ENCODE peak calls at places on chromosome 9, in seven cellular contexts. One of them, this sample, is unnamed.

GRCh38 chr9:108258640-108259039 is 597.1 kb downstream of the ACTL7B start:
- DNase-seq in AG04450: no peak
- DNase-seq in AG10803: no peak
- DNase-seq in SJSA1: no peak
- DNase-seq in A549: no peak
- DNase-seq in mesenchymal stem cell: no peak
- DNase-seq in uterus: no peak
- DNase-seq in this sample: no peak

GRCh38 chr9:68416891-68417570 is 60.6 kb downstream of the PGM5 start:
- DNase-seq in AG04450: no peak
- DNase-seq in AG10803: peak; percentile 3
- DNase-seq in SJSA1: no peak
- DNase-seq in A549: peak; percentile 14
- DNase-seq in mesenchymal stem cell: no peak
- DNase-seq in uterus: no peak
- DNase-seq in this sample: no peak

GRCh38 chr9:89596937-89597555 is 7.8 kb upstream of the GADD45G start:
- DNase-seq in AG04450: no peak
- DNase-seq in AG10803: no peak
- DNase-seq in SJSA1: no peak
- DNase-seq in A549: no peak
- DNase-seq in mesenchymal stem cell: no peak
- DNase-seq in uterus: no peak
- DNase-seq in this sample: no peak

GRCh38 chr9:7894231-7894630 is 94.7 kb upstream of the DMAC1 start:
- DNase-seq in AG04450: no peak
- DNase-seq in AG10803: no peak
- DNase-seq in SJSA1: no peak
- DNase-seq in A549: no peak
- DNase-seq in mesenchymal stem cell: no peak
- DNase-seq in uterus: no peak
- DNase-seq in this sample: no peak

GRCh38 chr9:21605489-21605931 is 123.4 kb upstream of the IFNE start:
- DNase-seq in AG04450: peak; percentile 42
- DNase-seq in AG10803: peak; percentile 94
- DNase-seq in SJSA1: no peak
- DNase-seq in A549: peak; percentile 89
- DNase-seq in mesenchymal stem cell: peak; percentile 72
- DNase-seq in uterus: no peak
- DNase-seq in this sample: no peak

GRCh38 chr9:127216210-127216887 is 48.2 kb upstream of the GARNL3 start:
- DNase-seq in AG04450: no peak
- DNase-seq in AG10803: no peak
- DNase-seq in SJSA1: no peak
- DNase-seq in A549: no peak
- DNase-seq in mesenchymal stem cell: no peak
- DNase-seq in uterus: no peak
- DNase-seq in this sample: no peak

GRCh38 chr9:7336356-7337075 is 463.1 kb downstream of the DMAC1 start:
- DNase-seq in AG04450: no peak
- DNase-seq in AG10803: no peak
- DNase-seq in SJSA1: no peak
- DNase-seq in A549: peak; percentile 20
- DNase-seq in mesenchymal stem cell: peak; percentile 93
- DNase-seq in uterus: no peak
- DNase-seq in this sample: no peak

GRCh38 chr9:27037499-27037898 is 32.0 kb upstream of the LRRC19 start:
- DNase-seq in AG04450: no peak
- DNase-seq in AG10803: no peak
- DNase-seq in SJSA1: no peak
- DNase-seq in A549: no peak
- DNase-seq in mesenchymal stem cell: no peak
- DNase-seq in uterus: no peak
- DNase-seq in this sample: no peak

GRCh38 chr9:114153761-114154596 is 1.4 kb upstream of the COL27A1 start:
- DNase-seq in AG04450: no peak
- DNase-seq in AG10803: no peak
- DNase-seq in SJSA1: no peak
- DNase-seq in A549: peak; percentile 52
- DNase-seq in mesenchymal stem cell: peak; percentile 35
- DNase-seq in uterus: no peak
- DNase-seq in this sample: no peak

GRCh38 chr9:128706671-128707381 is 4.5 kb downstream of the PKN3 start:
- DNase-seq in AG04450: no peak
- DNase-seq in AG10803: no peak
- DNase-seq in SJSA1: no peak
- DNase-seq in A549: no peak
- DNase-seq in mesenchymal stem cell: no peak
- DNase-seq in uterus: no peak
- DNase-seq in this sample: peak; percentile 75

DNA sequence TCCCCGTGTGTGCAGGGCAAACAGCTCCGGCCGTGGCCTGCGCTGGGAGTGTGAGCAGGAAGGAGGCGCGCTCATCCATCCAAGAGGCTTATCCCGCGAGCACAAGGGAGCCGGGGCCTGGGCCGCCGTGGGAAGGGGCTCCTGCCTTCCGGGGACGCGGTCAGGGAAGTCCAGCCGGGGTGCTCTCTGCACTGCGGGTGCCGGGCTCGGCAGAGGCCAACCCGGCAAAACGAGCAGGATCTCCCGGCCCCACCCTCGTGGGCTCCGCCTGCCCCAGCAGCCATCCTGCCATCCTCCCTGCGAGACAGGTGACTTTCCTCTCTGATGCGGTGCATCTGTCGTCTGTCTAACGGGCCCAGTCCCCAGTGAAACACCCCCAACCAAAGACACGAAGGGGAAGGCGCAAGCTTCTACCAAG is 244.2 kb downstream of the AUH start:
- DNase-seq in AG04450: no peak
- DNase-seq in AG10803: no peak
- DNase-seq in SJSA1: no peak
- DNase-seq in A549: no peak
- DNase-seq in mesenchymal stem cell: no peak
- DNase-seq in uterus: no peak
- DNase-seq in this sample: peak; percentile 77
- H3K4me3 ChIP-seq in AG04450: no peak overlapping the region
- H3K4me3 ChIP-seq in AG10803: no peak overlapping the region
- H3K4me3 ChIP-seq in SJSA1: no peak overlapping the region
- H3K4me3 ChIP-seq in A549: no peak overlapping the region
- H3K4me3 ChIP-seq in mesenchymal stem cell: peak overlapping the region; percentile 61
- H3K4me3 ChIP-seq in uterus: no peak overlapping the region
- H3K4me3 ChIP-seq in this sample: peak overlapping the region; percentile 39

GRCh38 chr9:94576131-94576530 is 17.5 kb downstream of the FBP2 start:
- DNase-seq in AG04450: no peak
- DNase-seq in AG10803: no peak
- DNase-seq in SJSA1: no peak
- DNase-seq in A549: no peak
- DNase-seq in mesenchymal stem cell: no peak
- DNase-seq in uterus: no peak
- DNase-seq in this sample: no peak
- H3K4me3 ChIP-seq in AG04450: no peak overlapping the region
- H3K4me3 ChIP-seq in AG10803: no peak overlapping the region
- H3K4me3 ChIP-seq in SJSA1: no peak overlapping the region
- H3K4me3 ChIP-seq in A549: no peak overlapping the region
- H3K4me3 ChIP-seq in mesenchymal stem cell: no peak overlapping the region
- H3K4me3 ChIP-seq in uterus: no peak overlapping the region
- H3K4me3 ChIP-seq in this sample: no peak overlapping the region

GRCh38 chr9:124767830-124768229 is 3.3 kb downstream of the NR6A1 start:
- DNase-seq in AG04450: no peak
- DNase-seq in AG10803: no peak
- DNase-seq in SJSA1: no peak
- DNase-seq in A549: no peak
- DNase-seq in mesenchymal stem cell: no peak
- DNase-seq in uterus: no peak
- DNase-seq in this sample: no peak
- H3K4me3 ChIP-seq in AG04450: no peak overlapping the region
- H3K4me3 ChIP-seq in AG10803: no peak overlapping the region
- H3K4me3 ChIP-seq in SJSA1: no peak overlapping the region
- H3K4me3 ChIP-seq in A549: no peak overlapping the region
- H3K4me3 ChIP-seq in mesenchymal stem cell: no peak overlapping the region
- H3K4me3 ChIP-seq in uterus: no peak overlapping the region
- H3K4me3 ChIP-seq in this sample: no peak overlapping the region

GRCh38 chr9:37471942-37472679 is 6.9 kb upstream of the ZBTB5 start:
- DNase-seq in AG04450: peak; percentile 83
- DNase-seq in AG10803: peak; percentile 98
- DNase-seq in SJSA1: peak; percentile 93
- DNase-seq in A549: peak; percentile 97
- DNase-seq in mesenchymal stem cell: peak; percentile 93
- DNase-seq in uterus: no peak
- DNase-seq in this sample: no peak
- H3K4me3 ChIP-seq in AG04450: peak overlapping the region; percentile 55
- H3K4me3 ChIP-seq in AG10803: peak overlapping the region; percentile 62
- H3K4me3 ChIP-seq in SJSA1: peak overlapping the region; percentile 16
- H3K4me3 ChIP-seq in A549: peak overlapping the region; percentile 31
- H3K4me3 ChIP-seq in mesenchymal stem cell: peak overlapping the region; percentile 74
- H3K4me3 ChIP-seq in uterus: peak overlapping the region; percentile 30
- H3K4me3 ChIP-seq in this sample: no peak overlapping the region

GRCh38 chr9:120893917-120894316 is 16.9 kb upstream of the PHF19 start:
- DNase-seq in AG04450: no peak
- DNase-seq in AG10803: no peak
- DNase-seq in SJSA1: no peak
- DNase-seq in A549: no peak
- DNase-seq in mesenchymal stem cell: no peak
- DNase-seq in uterus: no peak
- DNase-seq in this sample: no peak

GRCh38 chr9:120892748-120893584 is 16.0 kb upstream of the PHF19 start:
- DNase-seq in AG04450: peak; percentile 68
- DNase-seq in AG10803: peak; percentile 61
- DNase-seq in SJSA1: no peak
- DNase-seq in A549: no peak
- DNase-seq in mesenchymal stem cell: peak; percentile 31
- DNase-seq in uterus: no peak
- DNase-seq in this sample: no peak

GRCh38 chr9:120892177-120892747 is 15.3 kb upstream of the PHF19 start:
- DNase-seq in AG04450: no peak
- DNase-seq in AG10803: no peak
- DNase-seq in SJSA1: no peak
- DNase-seq in A549: no peak
- DNase-seq in mesenchymal stem cell: no peak
- DNase-seq in uterus: no peak
- DNase-seq in this sample: no peak

GRCh38 chr9:120893585-120893857 is 16.5 kb upstream of the PHF19 start:
- DNase-seq in AG04450: no peak
- DNase-seq in AG10803: no peak
- DNase-seq in SJSA1: no peak
- DNase-seq in A549: no peak
- DNase-seq in mesenchymal stem cell: peak; percentile 78
- DNase-seq in uterus: no peak
- DNase-seq in this sample: no peak

DNA sequence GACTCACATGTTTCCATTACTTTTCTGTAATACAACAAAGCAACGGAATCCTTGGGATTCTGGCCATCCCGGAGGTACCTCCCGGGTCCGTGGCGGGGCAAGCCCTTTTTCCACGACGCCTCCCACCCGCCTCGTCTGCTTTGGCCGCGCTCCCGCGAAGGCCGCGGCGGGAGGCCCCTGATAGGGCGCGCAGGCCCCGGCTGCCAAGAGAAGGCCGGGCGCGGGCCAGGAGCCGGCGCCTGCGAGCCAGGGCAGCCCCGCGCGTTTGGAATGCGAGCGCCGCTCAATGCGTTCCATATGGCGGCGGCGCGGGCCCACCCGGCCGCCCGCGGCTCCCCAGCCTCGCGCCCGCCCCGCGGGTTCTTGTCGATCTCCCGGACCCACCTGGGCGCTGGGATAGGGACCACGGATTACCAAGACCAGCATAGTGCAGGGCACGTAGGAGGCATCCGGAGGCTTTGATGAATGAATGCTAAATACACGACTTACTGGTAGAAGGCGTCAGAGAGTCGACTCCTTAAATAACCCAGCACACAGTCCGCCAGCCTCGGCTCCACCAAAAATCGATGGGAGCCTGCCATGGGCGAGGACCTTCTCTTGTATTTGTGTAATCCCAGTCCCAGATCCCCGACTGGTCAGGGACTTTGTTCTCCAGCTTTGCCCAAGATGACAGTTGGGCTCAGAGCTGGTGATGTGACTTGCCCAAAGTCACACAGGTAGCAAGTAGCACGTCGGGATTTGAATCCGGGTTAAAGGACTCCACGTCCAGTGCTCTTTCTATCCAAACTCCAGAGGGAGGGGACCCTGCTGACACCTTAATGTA is 17.6 kb upstream of the PHF19 start:
- DNase-seq in AG04450: no peak
- DNase-seq in AG10803: no peak
- DNase-seq in SJSA1: no peak
- DNase-seq in A549: no peak
- DNase-seq in mesenchymal stem cell: no peak
- DNase-seq in uterus: peak; percentile 78
- DNase-seq in this sample: no peak
- H3K4me3 ChIP-seq in AG04450: no peak overlapping the region
- H3K4me3 ChIP-seq in AG10803: peak overlapping the region; percentile 17
- H3K4me3 ChIP-seq in SJSA1: no peak overlapping the region
- H3K4me3 ChIP-seq in A549: no peak overlapping the region
- H3K4me3 ChIP-seq in mesenchymal stem cell: peak overlapping the region; percentile 53
- H3K4me3 ChIP-seq in uterus: no peak overlapping the region
- H3K4me3 ChIP-seq in this sample: no peak overlapping the region

GRCh38 chr9:112546149-112547012 is 59.8 kb downstream of the KIAA1958 start:
- DNase-seq in AG04450: no peak
- DNase-seq in AG10803: no peak
- DNase-seq in SJSA1: no peak
- DNase-seq in A549: no peak
- DNase-seq in mesenchymal stem cell: peak; percentile 67
- DNase-seq in uterus: no peak
- DNase-seq in this sample: no peak
- H3K4me3 ChIP-seq in AG04450: no peak overlapping the region
- H3K4me3 ChIP-seq in AG10803: no peak overlapping the region
- H3K4me3 ChIP-seq in SJSA1: no peak overlapping the region
- H3K4me3 ChIP-seq in A549: no peak overlapping the region
- H3K4me3 ChIP-seq in mesenchymal stem cell: no peak overlapping the region
- H3K4me3 ChIP-seq in uterus: no peak overlapping the region
- H3K4me3 ChIP-seq in this sample: no peak overlapping the region

DNA sequence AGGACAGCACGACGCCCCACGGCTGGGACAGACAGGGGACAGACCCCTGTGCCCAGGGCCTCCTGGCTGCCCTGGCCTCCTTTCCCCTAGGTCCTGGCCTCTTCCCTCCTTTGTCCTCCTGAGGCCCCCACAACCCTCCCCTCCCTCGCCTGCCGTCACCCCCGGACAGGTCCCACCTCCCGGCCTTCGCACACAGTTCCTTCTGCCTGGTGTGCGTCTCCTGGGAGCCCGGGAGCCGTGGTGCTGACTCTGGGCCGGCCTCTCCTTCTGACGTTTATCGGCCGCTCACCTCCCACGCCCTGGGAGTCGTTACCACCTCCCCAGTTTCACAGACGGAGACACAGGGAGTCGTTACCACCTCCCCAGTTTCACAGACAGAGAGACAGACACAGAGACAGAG is 25.1 kb upstream of the NOTCH1 start:
- DNase-seq in AG04450: no peak
- DNase-seq in AG10803: no peak
- DNase-seq in SJSA1: no peak
- DNase-seq in A549: no peak
- DNase-seq in mesenchymal stem cell: no peak
- DNase-seq in uterus: no peak
- DNase-seq in this sample: peak; percentile 76
- H3K4me3 ChIP-seq in AG04450: no peak overlapping the region
- H3K4me3 ChIP-seq in AG10803: no peak overlapping the region
- H3K4me3 ChIP-seq in SJSA1: peak overlapping the region; percentile 55
- H3K4me3 ChIP-seq in A549: no peak overlapping the region
- H3K4me3 ChIP-seq in mesenchymal stem cell: no peak overlapping the region
- H3K4me3 ChIP-seq in uterus: no peak overlapping the region
- H3K4me3 ChIP-seq in this sample: no peak overlapping the region

This sample was measured in left lung.